ENCODE peak calls at places on chromosomes 12 and 14, in eight cellular contexts. E, T, Y, D, M, Z, V and O are unnamed samples.

GRCh38 chr12:89181271-89181920 is 170.9 kb downstream of the DUSP6 start:
- DNase-seq in E (no peak), T (no peak), Y (no peak), D (no peak), M (no peak), Z (no peak), V (no peak), O (no peak)

GRCh38 chr12:95600567-95600966 is 49.3 kb upstream of the USP44 start:
- DNase-seq in E (no peak), T (no peak), Y (no peak), D (no peak), M (no peak), Z (no peak), V (no peak), O (peak; percentile 47)

GRCh38 chr12:6238875-6239274 is 38.7 kb downstream of the CD9 start:
- DNase-seq in E (no peak), T (no peak), Y (no peak), D (no peak), M (no peak), Z (no peak), V (no peak), O (peak; percentile 9)

GRCh38 chr14:21054123-21054767 is 3.4 kb upstream of the RNASE8 start:
- DNase-seq in E (no peak), T (no peak), Y (no peak), D (no peak), M (no peak), Z (no peak), V (no peak), O (no peak)

GRCh38 chr14:103847954-103848719 is 762 bp upstream of the PPP1R13B start:
- DNase-seq in E (no peak), T (no peak), Y (peak; percentile 68), D (no peak), M (no peak), Z (peak; percentile 61), V (no peak), O (peak; percentile 92)

GRCh38 chr12:122749569-122750332 is 2.9 kb upstream of the DENR start:
- DNase-seq in E (no peak), T (no peak), Y (peak; percentile 82), D (no peak), M (no peak), Z (no peak), V (no peak), O (no peak)

GRCh38 chr14:36583242-36584166 is 1.1 kb upstream of the NKX2-8 start:
- DNase-seq in E (no peak), T (no peak), Y (peak; percentile 38), D (no peak), M (no peak), Z (no peak), V (no peak), O (no peak)

GRCh38 chr12:94340568-94340967 is 119.1 kb downstream of the CEP83 start:
- DNase-seq in E (no peak), T (no peak), Y (no peak), D (no peak), M (no peak), Z (no peak), V (no peak), O (no peak)

GRCh38 chr12:52608826-52609630 is 7.8 kb upstream of the KRT72 start:
- DNase-seq in E (no peak), T (no peak), Y (peak; percentile 22), D (no peak), M (peak; percentile 21), Z (no peak), V (no peak), O (no peak)

GRCh38 chr12:43937947-43938346 is 102.1 kb downstream of the TMEM117 start:
- DNase-seq in E (no peak), T (no peak), Y (peak; percentile 35), D (no peak), M (no peak), Z (no peak), V (no peak), O (no peak)

GRCh38 chr12:105775351-105775750 is 363.4 kb downstream of the NUAK1 start:
- DNase-seq in E (no peak), T (peak; percentile 34), Y (no peak), D (no peak), M (no peak), Z (no peak), V (no peak), O (no peak)

GRCh38 chr14:88208858-88209257 is 114.2 kb downstream of the KCNK10 start:
- DNase-seq in E (no peak), T (no peak), Y (no peak), D (no peak), M (no peak), Z (no peak), V (no peak), O (no peak)

GRCh38 chr12:87368259-87368658 is 660.9 kb downstream of the C12orf50 start:
- DNase-seq in E (no peak), T (no peak), Y (no peak), D (no peak), M (no peak), Z (no peak), V (no peak), O (no peak)

GRCh38 chr12:124694846-124695497 is 127.6 kb upstream of the NCOR2 start:
- DNase-seq in E (peak; percentile 69), T (no peak), Y (peak; percentile 29), D (no peak), M (peak; percentile 86), Z (no peak), V (no peak), O (no peak)

GRCh38 chr14:42192659-42193425 is 586.2 kb downstream of the LRFN5 start:
- DNase-seq in E (no peak), T (peak; percentile 91), Y (no peak), D (no peak), M (no peak), Z (no peak), V (no peak), O (no peak)

GRCh38 chr14:104981699-104982541 is 3.7 kb upstream of the CLBA1 start:
- DNase-seq in E (no peak), T (no peak), Y (no peak), D (no peak), M (no peak), Z (peak; percentile 40), V (no peak), O (peak; percentile 75)

GRCh38 chr12:4296749-4297148 is 23.2 kb downstream of the CCND2 start:
- DNase-seq in E (no peak), T (no peak), Y (no peak), D (no peak), M (no peak), Z (no peak), V (no peak), O (no peak)

GRCh38 chr14:57486767-57487379 is 6.8 kb downstream of the CCDC198 start:
- DNase-seq in E (no peak), T (no peak), Y (no peak), D (no peak), M (no peak), Z (no peak), V (no peak), O (no peak)

DNA sequence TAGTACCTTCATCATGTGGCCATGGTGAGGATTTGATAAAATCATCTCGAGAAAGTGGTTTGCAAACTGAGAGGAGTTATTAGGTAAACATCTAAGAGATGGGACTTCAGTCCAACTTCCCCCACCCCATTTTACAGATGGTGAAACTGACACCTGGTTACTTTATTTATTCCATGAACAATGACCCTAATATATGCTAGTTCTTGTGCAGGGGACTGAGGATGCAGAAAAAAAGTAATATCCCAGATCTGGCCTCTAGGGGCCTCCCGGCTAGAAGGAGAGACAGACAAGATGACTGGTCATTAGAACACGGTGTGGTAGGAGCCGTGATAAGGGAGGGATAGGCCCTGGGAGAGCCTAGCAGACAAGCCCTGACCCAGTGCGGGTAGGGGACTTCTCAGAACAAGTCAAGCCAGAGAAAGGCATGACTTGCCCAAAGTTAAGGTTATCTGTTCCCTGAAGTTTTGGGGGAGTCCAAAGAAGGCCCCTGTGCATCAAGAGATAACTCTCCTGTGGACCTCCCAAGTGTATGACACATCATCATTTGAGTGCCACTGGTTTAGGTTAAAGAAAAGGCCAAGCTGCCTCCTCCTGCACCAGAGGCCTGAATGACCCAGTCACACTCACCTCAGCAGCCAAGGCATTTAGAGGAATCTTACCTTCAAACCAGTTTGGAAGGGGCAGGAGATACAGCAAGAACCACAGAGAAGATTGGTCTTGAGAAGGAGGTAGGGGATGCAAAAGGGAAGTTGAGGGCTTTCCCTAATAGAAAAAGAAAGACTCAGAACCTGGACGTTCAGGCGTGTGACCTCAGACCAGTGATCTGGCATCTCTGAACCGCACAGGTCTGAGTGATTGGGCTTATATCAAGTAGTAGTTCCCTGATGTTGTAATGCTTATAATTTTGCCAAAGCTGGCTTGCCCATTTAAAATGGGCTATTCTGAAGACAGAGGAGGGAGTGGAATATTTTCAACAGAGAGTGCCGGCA is 1.6 kb downstream of the CMKLR1 start:
- DNase-seq in E (no peak), T (no peak), Y (peak; percentile 74), D (no peak), M (no peak), Z (no peak), V (peak; percentile 61), O (no peak)
- TF ChIP-seq CTCF in E (peak; percentile 83), T (peak; percentile 38), Y (peak; percentile 75), D (peak; percentile 60), M (no peak), Z (peak; percentile 56), V (peak; percentile 44), O (peak; percentile 74)

DNA sequence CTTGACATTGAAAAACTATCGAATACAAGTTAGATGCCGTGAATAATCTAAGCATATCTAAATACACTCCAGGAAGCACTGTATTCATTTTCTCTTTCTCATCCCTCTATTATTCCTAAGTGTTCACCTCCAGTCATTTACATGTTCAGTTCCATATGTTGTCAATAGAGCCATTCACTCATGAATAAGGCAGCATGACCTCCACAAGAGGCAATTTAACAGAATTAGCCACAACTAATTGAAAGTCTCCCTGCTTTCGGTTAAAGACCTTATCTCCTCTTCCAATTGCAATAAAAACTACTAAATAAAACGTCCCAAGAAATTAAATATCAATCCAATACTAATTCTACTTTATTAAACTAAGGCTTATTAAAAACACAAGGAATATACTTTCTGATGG is 1.8 kb downstream of the LRIG3 start:
- DNase-seq in E (no peak), T (no peak), Y (no peak), D (no peak), M (no peak), Z (no peak), V (no peak), O (no peak)
- TF ChIP-seq CTCF in E (no peak), T (no peak), Y (no peak), D (no peak), M (no peak), Z (no peak), V (no peak), O (no peak)

GRCh38 chr12:114858388-114859146 is 174.6 kb upstream of the TBX3 start:
- DNase-seq in E (no peak), T (no peak), Y (peak; percentile 60), D (no peak), M (no peak), Z (no peak), V (no peak), O (no peak)
- TF ChIP-seq CTCF in E (no peak), T (no peak), Y (peak; percentile 68), D (no peak), M (no peak), Z (no peak), V (no peak), O (peak; percentile 35)

DNA sequence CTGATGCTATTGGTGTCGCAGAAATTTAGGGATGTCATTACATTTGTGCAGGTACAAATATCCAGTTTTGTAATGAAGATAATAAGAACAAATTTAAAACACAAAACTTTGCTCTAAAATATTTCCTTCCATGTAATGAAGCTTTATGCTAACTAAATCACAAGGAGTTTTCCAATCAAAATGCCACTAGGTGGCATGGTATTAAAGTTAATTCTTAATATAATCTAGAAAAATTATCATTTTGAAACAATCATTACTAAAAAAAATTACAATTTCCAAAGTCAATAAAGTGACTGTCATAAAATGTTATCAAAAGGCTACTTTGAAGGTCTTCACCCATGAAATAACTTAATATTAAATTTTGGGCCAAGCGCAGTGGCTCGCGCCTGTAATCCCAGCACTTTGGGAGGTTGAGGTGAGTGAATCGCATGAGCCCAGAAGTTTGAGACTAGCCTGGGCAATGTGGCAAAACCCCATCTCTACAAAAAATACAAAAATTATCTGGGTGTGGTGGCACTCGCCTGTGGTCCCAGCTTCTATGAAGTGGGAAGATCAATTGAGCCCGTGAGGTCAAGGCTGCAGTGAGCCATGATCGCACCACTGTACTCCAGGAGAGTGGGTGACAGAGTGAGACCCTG is 77.4 kb downstream of the KIF21A start:
- DNase-seq in E (no peak), T (no peak), Y (no peak), D (no peak), M (no peak), Z (no peak), V (no peak), O (no peak)
- TF ChIP-seq CTCF in E (no peak), T (no peak), Y (peak; percentile 42), D (no peak), M (no peak), Z (no peak), V (no peak), O (peak; percentile 79)